ENCODE peak calls at places on chromosomes 7 and 10, in four cellular contexts. F is mesenchymal stem cell, U is IMR-90, Y is mesendoderm. Q is an unnamed sample. For H3K79me1, the result is how much of the 10 kb centered on the place peaks cover.

GRCh38 chr10:85643839-85644525 is 722.6 kb downstream of the GRID1 start:
- DNase-seq in F (no peak), U (no peak), Y (peak), Q (no peak)

GRCh38 chr10:62817763-62818425 is 1.7 kb upstream of the EGR2 start:
- DNase-seq in F (peak), U (peak), Y (peak), Q (peak)

GRCh38 chr7:20083781-20084180 is 133.4 kb downstream of the MACC1 start:
- DNase-seq in F (peak), U (peak), Y (peak), Q (no peak)

GRCh38 chr10:33237736-33238624 is 96.5 kb downstream of the NRP1 start:
- DNase-seq in F (peak), U (peak), Y (peak), Q (no peak)

GRCh38 chr10:61486738-61487396 is 33.7 kb upstream of the TMEM26 start:
- DNase-seq in F (peak), U (peak), Y (no peak), Q (no peak)

GRCh38 chr10:62831346-62831745 is 15.2 kb upstream of the EGR2 start:
- DNase-seq in F (no peak), U (peak), Y (no peak), Q (no peak)

GRCh38 chr7:52685351-52685750 is 350.1 kb upstream of the POM121L12 start:
- DNase-seq in F (no peak), U (no peak), Y (no peak), Q (no peak)

GRCh38 chr7:159064121-159064815 is 80.4 kb downstream of the VIPR2 start:
- DNase-seq in F (no peak), U (no peak), Y (no peak), Q (no peak)

GRCh38 chr7:37927739-37928444 is 7.5 kb downstream of the EPDR1 start:
- DNase-seq in F (no peak), U (no peak), Y (no peak), Q (no peak)

GRCh38 chr10:110399163-110400094 is 94.7 kb upstream of the SMNDC1 start:
- DNase-seq in F (peak), U (peak), Y (no peak), Q (no peak)

GRCh38 chr10:16602104-16602735 is 80.5 kb upstream of the C1QL3 start:
- DNase-seq in F (peak), U (no peak), Y (no peak), Q (no peak)

GRCh38 chr7:42907316-42907715 is 4.6 kb downstream of the C7orf25 start:
- DNase-seq in F (no peak), U (no peak), Y (no peak), Q (no peak)

GRCh38 chr10:116112232-116113231 is 160.5 kb downstream of the GFRA1 start:
- DNase-seq in F (no peak), U (no peak), Y (no peak), Q (peak)

GRCh38 chr10:132722391-132722790 is 63.6 kb downstream of the NKX6-2 start:
- DNase-seq in F (no peak), U (no peak), Y (no peak), Q (no peak)

GRCh38 chr10:28965937-28966336 is 288.6 kb downstream of the BAMBI start:
- DNase-seq in F (no peak), U (no peak), Y (no peak), Q (no peak)

GRCh38 chr10:60937784-60938654 is 6.0 kb downstream of the RHOBTB1 start:
- DNase-seq in F (peak), U (peak), Y (peak), Q (no peak)

GRCh38 chr7:142334236-142334635 is 76.4 kb upstream of the PRSS58 start:
- DNase-seq in F (no peak), U (no peak), Y (no peak), Q (no peak)

GRCh38 chr10:51786684-51787035 is 87.3 kb upstream of the CSTF2T start:
- DNase-seq in F (no peak), U (peak), Y (no peak), Q (no peak)

GRCh38 chr10:54903770-54904169 is 102.7 kb upstream of the PCDH15 start:
- DNase-seq in F (no peak), U (no peak), Y (no peak), Q (no peak)

GRCh38 chr10:124898493-124898892 is 43.4 kb upstream of the ZRANB1 start:
- DNase-seq in F (no peak), U (no peak), Y (no peak), Q (peak)

GRCh38 chr10:5557799-5558771 is 33.3 kb downstream of the CALML3 start:
- DNase-seq in F (no peak), U (no peak), Y (peak), Q (no peak)
- H3K79me1 ChIP-seq in F (under half), U (under half), Y (under half), Q (under half)

DNA sequence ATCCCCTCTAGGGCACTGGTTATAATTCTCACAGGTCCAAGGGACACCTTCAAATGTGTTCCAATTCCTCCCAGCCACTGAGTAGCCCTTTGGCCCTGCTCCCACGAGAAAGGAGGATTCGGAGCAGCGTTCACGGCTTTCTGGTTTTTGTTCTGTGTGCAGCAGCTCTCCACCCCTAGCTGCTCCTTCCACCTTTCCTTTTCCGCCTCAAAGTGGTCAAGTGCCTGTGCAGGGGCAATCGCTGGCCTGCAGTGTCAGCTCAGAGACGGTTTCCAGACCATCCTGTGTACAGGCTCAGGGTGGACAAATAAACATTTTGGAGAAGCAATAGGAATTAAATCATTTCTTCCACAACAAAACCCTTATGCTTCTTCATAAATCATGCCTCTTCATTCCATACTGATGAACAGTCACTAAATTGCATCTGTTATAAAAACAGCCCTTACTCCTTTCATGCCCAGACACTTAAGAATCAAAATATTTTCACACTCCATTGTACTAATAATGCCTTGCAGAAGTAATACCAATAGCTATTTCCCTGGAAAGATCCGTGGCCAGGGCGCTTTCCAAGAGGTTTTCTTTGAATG is 1.1 kb downstream of the KIAA1549 start:
- DNase-seq in F (peak), U (no peak), Y (no peak), Q (no peak)
- H3K4ac ChIP-seq in F (peak), U (no peak), Y (no peak), Q (no peak)

DNA sequence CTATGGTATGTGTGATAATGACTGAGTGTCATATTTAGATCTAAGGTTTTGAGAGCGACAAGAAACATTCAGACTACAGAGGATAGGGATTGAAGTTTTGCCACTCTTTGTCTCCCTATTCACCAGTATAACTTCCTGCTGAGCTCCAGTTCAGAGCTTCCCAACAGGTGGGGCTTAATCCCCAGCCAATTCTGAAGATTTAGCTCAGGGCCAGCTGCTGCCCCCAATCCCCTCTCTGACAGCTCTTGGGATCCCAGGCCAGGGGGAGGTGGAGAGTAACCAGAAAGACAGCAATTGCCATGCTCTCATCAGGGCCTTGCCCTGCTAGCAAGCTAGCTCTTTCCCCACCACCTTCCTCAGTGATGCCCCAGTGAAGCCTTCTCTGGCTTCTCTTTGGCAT is 57.8 kb downstream of the TRIL start:
- DNase-seq in F (no peak), U (no peak), Y (no peak), Q (no peak)
- H3K79me1 ChIP-seq in F (under half), U (under half), Y (under half), Q (under half)

GRCh38 chr7:87548123-87548919 is 52.4 kb downstream of the ABCB1 start:
- DNase-seq in F (no peak), U (no peak), Y (no peak), Q (no peak)
- H3K4ac ChIP-seq in F (no peak), U (no peak), Y (no peak), Q (no peak)

GRCh38 chr7:47576909-47577255 is 5.0 kb downstream of the TNS3 start:
- DNase-seq in F (no peak), U (no peak), Y (no peak), Q (no peak)

GRCh38 chr7:47578581-47579270 is 3.2 kb downstream of the TNS3 start:
- DNase-seq in F (peak), U (peak), Y (no peak), Q (no peak)

GRCh38 chr7:47579458-47579857 is 2.5 kb downstream of the TNS3 start:
- DNase-seq in F (peak), U (no peak), Y (peak), Q (no peak)

GRCh38 chr7:47576031-47576908 is 5.6 kb downstream of the TNS3 start:
- DNase-seq in F (peak), U (peak), Y (peak), Q (no peak)

DNA sequence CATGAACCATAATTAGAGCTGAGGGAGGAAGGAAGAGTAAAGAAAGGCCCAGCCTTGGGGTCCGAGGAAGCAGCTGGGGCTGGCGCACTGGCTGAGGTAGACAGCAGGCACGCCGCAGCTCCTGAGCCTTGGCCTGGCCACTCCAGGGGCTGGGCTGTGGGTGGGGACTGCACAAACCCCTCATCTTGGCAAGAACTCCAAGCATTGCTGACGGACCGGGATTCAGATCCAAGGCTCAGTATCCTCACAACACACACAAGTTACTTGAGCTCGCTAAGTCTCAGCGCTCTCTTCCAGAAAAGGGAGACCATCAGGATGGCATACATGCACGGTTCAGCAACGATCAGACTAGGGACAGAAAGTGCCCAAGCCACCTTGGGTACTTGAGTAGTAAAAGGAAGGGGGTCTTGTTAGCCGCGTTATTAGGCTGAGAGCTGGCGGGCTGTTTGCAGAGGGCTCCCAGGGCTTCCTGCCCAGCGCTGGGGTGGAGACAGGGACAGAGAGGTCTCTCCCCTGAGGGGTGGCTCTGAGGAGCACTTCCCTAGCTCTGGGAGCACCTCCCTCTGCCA is 4.5 kb downstream of the TNS3 start:
- DNase-seq in F (no peak), U (no peak), Y (no peak), Q (no peak)
- H3K79me1 ChIP-seq in F (under half), U (half or more), Y (under half), Q (under half)

DNA sequence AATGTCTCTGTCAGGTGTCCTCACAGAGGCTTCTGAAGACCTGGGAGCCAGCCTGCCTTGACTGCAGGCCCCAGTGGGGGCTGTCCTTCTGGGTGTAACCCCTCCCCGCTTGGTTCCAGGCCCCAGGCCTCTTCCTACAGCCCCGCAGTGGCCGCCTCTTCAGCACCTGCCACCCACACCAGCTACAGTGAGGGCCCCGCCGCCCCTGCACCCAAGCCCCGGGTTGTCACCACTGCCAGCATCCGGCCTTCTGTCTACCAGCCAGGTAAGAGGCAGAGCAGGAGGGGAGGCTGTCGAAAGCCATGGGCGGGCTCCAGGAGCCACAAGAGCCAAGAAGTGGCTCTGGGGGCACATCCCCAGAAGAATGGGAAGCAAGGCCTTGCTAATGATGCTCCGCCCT is 41.5 kb downstream of the LDB3 start:
- DNase-seq in F (no peak), U (no peak), Y (no peak), Q (no peak)
- H3K4ac ChIP-seq in F (no peak), U (no peak), Y (no peak), Q (no peak)

Q was measured in H9.